ENCODE peak calls at places on chromosome 18, in five cellular contexts. D is foreskin fibroblast, X is ovary, N is HFFc6, G is A549. M is an unnamed sample.

GRCh38 chr18:75831960-75832359 is 404.5 kb upstream of the SMIM21 start:
- DNase-seq in D (no peak), X (no peak), N (no peak), G (no peak), M (no peak)

GRCh38 chr18:61896767-61897166 is 4.0 kb upstream of the RNF152 start:
- DNase-seq in D (peak; percentile 78), X (peak; percentile 45), N (peak; percentile 85), G (no peak), M (no peak)

GRCh38 chr18:32930695-32931301 is 158.0 kb upstream of the KLHL14 start:
- DNase-seq in D (peak; percentile 70), X (no peak), N (peak; percentile 5), G (peak; percentile 27), M (no peak)

GRCh38 chr18:3126457-3127097 is 93.2 kb downstream of the MYOM1 start:
- DNase-seq in D (no peak), X (no peak), N (no peak), G (no peak), M (no peak)

GRCh38 chr18:45012286-45012685 is 331.6 kb downstream of the SETBP1 start:
- DNase-seq in D (no peak), X (no peak), N (peak; percentile 22), G (no peak), M (no peak)

GRCh38 chr18:33101316-33101715 is 328.5 kb upstream of the KLHL14 start:
- DNase-seq in D (no peak), X (no peak), N (no peak), G (no peak), M (no peak)

GRCh38 chr18:74419761-74420160 is 37.3 kb downstream of the DIPK1C start:
- DNase-seq in D (no peak), X (no peak), N (no peak), G (no peak), M (no peak)

GRCh38 chr18:52582516-52582915 is 242.5 kb downstream of the DCC start:
- DNase-seq in D (no peak), X (no peak), N (no peak), G (no peak), M (no peak)

GRCh38 chr18:362914-363295 is 95.1 kb upstream of the THOC1 start:
- DNase-seq in D (peak; percentile 41), X (no peak), N (no peak), G (no peak), M (no peak)

GRCh38 chr18:2302628-2303516 is 268.4 kb downstream of the METTL4 start:
- DNase-seq in D (peak; percentile 35), X (no peak), N (peak; percentile 52), G (peak; percentile 82), M (no peak)

GRCh38 chr18:62586148-62586774 is 63.4 kb downstream of the ZCCHC2 start:
- DNase-seq in D (peak; percentile 88), X (peak; percentile 65), N (peak; percentile 52), G (peak; percentile 60), M (peak; percentile 54)

GRCh38 chr18:75926811-75927210 is 499.3 kb upstream of the SMIM21 start:
- DNase-seq in D (no peak), X (no peak), N (no peak), G (peak; percentile 7), M (no peak)

GRCh38 chr18:22734812-22735627 is 198.1 kb upstream of the RBBP8 start:
- DNase-seq in D (no peak), X (no peak), N (no peak), G (no peak), M (no peak)

GRCh38 chr18:10432781-10433180 is 21.7 kb upstream of the APCDD1 start:
- DNase-seq in D (peak; percentile 39), X (no peak), N (no peak), G (no peak), M (no peak)

GRCh38 chr18:74116628-74117554 is 30.7 kb downstream of the FBXO15 start:
- DNase-seq in D (peak; percentile 72), X (no peak), N (peak; percentile 47), G (peak; percentile 21), M (no peak)

GRCh38 chr18:13452851-13453524 is 234.4 kb downstream of the LDLRAD4 start:
- DNase-seq in D (no peak), X (no peak), N (no peak), G (no peak), M (no peak)

GRCh38 chr18:1062592-1062991 is 157.9 kb downstream of the ADCYAP1 start:
- DNase-seq in D (no peak), X (no peak), N (no peak), G (peak; percentile 4), M (no peak)

GRCh38 chr18:21112140-21112473 is 494 bp upstream of the ROCK1 start:
- DNase-seq in D (no peak), X (no peak), N (no peak), G (no peak), M (no peak)

GRCh38 chr18:79943608-79944125 is 7.8 kb downstream of the SLC66A2 start:
- DNase-seq in D (no peak), X (no peak), N (no peak), G (no peak), M (peak; percentile 50)

GRCh38 chr18:62596145-62597005 is 73.5 kb downstream of the ZCCHC2 start:
- DNase-seq in D (peak; percentile 59), X (no peak), N (no peak), G (no peak), M (no peak)

GRCh38 chr18:156514-157230 is 1.7 kb upstream of the USP14 start:
- DNase-seq in D (peak; percentile 13), X (no peak), N (no peak), G (no peak), M (no peak)

GRCh38 chr18:62925031-62925688 is 209.8 kb downstream of the PHLPP1 start:
- DNase-seq in D (peak; percentile 62), X (no peak), N (peak; percentile 17), G (no peak), M (no peak)

GRCh38 chr18:8801263-8801901 is 96.0 kb downstream of the MTCL1 start:
- DNase-seq in D (peak; percentile 77), X (no peak), N (peak; percentile 87), G (peak; percentile 79), M (no peak)

GRCh38 chr18:56284319-56284718 is 354.1 kb downstream of the TXNL1 start:
- DNase-seq in D (peak; percentile 55), X (no peak), N (peak; percentile 29), G (no peak), M (no peak)

GRCh38 chr18:25727281-25727680 is 363.1 kb downstream of the SS18 start:
- DNase-seq in D (no peak), X (no peak), N (no peak), G (no peak), M (no peak)

DNA sequence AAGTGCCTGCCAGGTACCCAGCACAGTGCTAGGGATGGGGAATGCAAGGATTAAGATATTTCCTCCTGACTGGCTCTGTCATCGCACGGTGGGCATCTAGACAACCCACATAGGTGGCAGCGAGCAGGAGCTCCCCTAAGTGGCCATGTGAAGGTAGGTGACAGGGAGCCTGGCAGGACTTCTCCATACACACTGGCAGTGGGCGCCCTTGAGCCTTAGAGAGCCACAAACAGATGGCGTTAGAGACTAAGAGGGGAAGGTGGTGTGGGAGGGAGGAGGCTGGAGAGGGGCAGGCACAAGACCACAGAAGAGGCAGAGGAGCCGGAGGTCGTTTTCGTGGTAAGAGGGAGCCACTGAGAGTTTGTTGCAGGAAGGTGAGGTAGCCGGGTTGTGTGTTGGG is 15.2 kb downstream of the PRELID3A start:
- DNase-seq in D (no peak), X (no peak), N (no peak), G (peak; percentile 63), M (no peak)
- TF ChIP-seq CTCF in D (no peak), X (no peak), N (peak; percentile 37), G (no peak), M (no peak)

GRCh38 chr18:57975805-57976204 is 68.2 kb upstream of the NEDD4L start:
- DNase-seq in D (no peak), X (no peak), N (no peak), G (no peak), M (no peak)

GRCh38 chr18:57974585-57974984 is 69.4 kb upstream of the NEDD4L start:
- DNase-seq in D (no peak), X (no peak), N (no peak), G (no peak), M (no peak)

GRCh38 chr18:57969824-57970223 is 74.2 kb upstream of the NEDD4L start:
- DNase-seq in D (no peak), X (no peak), N (no peak), G (no peak), M (no peak)

GRCh38 chr18:57973889-57974288 is 70.1 kb upstream of the NEDD4L start:
- DNase-seq in D (no peak), X (no peak), N (no peak), G (no peak), M (no peak)

DNA sequence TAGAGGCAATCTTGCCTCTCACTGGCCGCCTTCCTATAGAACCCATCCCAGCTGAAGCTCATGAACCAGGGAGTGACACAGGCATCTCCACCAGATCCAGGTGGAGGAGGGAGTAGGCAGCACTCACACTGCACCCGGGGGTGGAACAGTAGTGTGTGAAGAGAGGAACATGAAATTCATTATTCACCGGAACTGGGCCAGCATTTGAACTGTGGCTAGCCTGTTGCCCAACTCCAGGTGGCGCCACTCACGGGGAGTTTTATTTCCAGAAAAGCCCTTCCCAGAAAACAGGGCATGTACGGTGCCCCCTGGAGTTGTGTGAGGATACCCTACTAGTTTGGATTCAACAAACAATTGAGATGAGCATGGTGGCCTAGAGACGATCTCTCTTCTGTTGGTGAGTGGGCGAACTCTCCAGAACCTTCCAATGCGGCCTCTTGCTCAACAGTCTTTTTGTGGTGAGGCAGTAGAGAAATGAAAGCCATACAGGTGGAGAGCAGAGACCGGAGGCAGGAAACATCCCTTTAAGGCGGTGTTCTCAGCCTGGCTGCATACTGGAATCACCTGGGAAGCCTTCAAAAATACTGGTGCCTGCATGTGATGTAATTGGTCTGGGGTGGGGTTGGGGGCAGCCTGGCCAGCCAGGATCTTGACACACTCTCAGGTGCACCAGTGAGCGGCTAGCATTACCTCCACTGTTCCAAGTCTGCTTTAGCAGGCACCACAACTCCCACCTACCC is 73.5 kb upstream of the NEDD4L start:
- DNase-seq in D (no peak), X (no peak), N (no peak), G (peak; percentile 27), M (no peak)
- TF ChIP-seq CTCF in D (peak; percentile 35), X (no peak), N (peak; percentile 73), G (peak; percentile 37), M (peak; percentile 36)

DNA sequence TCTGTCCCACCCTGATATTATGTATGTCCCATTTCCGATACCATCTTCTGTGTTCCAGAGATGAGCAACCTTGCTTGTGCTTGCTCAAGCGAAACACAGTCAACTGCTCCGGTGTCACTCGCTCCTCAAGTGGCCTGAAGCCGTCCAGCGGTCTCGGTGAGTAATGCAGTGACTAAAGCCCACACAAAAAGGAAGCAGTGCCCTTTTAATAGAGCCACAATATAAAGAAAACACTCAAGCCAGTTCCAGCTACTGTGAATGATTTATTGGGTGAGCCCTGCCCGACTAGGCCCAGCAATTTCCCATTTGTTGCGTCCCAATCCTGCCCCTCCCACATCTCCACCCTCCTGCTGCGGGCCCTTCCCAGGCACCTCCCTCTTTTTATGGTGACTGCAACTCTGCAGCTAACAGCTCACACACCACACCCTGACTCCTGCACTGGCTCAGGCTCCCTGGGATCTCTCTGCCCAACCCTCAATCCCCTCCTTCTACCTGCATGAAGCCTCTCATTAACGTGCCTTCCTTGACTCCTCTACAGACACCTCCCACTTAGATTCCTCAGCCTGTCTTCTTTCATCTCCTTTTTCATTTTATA is 44.2 kb upstream of the DSC1 start:
- DNase-seq in D (no peak), X (no peak), N (no peak), G (peak; percentile 87), M (peak; percentile 86)
- TF ChIP-seq CTCF in D (no peak), X (no peak), N (no peak), G (no peak), M (peak; percentile 49)

DNA sequence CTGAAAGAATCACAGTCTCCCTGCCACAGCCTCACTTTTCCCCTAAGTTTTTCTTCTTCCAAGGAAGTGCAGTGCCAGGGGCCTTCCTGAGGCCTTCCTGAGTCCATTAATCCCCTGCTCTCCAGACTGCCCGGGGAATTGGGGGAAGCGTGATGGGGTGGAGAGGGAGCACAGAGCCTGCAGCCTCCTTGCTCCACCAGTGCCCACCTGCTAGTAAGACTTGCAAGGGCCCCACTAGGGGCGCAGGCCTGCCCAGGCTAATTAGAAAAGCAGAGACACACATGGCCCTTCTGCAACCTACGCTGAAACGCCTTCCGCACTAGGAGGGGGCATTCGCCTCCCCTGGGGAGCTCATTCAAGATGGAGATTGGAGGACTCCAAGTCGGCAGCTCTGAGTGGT is 110.6 kb downstream of the MRO start:
- DNase-seq in D (no peak), X (no peak), N (no peak), G (no peak), M (no peak)
- TF ChIP-seq CTCF in D (no peak), X (no peak), N (no peak), G (no peak), M (no peak)

M was measured in CD14-positive monocyte.